ENCODE peak calls at places on chromosome 9, in nine cellular contexts. One of them, this sample, is unnamed.

GRCh38 chr9:93219692-93220091 is 35.8 kb downstream of the WNK2 start:
- DNase-seq in left lung: peak; percentile 21
- DNase-seq in astrocyte: no peak
- DNase-seq in mesenchymal stem cell: no peak
- DNase-seq in A549: no peak
- DNase-seq in endothelial cell of umbilical vein: no peak
- DNase-seq in cardiac muscle cell: no peak
- DNase-seq in mucosa of descending colon: peak; percentile 72
- DNase-seq in CD4-positive, CD25-positive, alpha-beta regulatory T cell: no peak
- DNase-seq in this sample: no peak

GRCh38 chr9:36207546-36208012 is 16.9 kb downstream of the CLTA start:
- DNase-seq in left lung: no peak
- DNase-seq in astrocyte: peak; percentile 49
- DNase-seq in mesenchymal stem cell: peak; percentile 25
- DNase-seq in A549: no peak
- DNase-seq in endothelial cell of umbilical vein: peak; percentile 71
- DNase-seq in cardiac muscle cell: peak; percentile 53
- DNase-seq in mucosa of descending colon: no peak
- DNase-seq in CD4-positive, CD25-positive, alpha-beta regulatory T cell: no peak
- DNase-seq in this sample: no peak

GRCh38 chr9:113587471-113588031 is 124.0 kb downstream of the RGS3 start:
- DNase-seq in left lung: peak; percentile 75
- DNase-seq in astrocyte: no peak
- DNase-seq in mesenchymal stem cell: peak; percentile 49
- DNase-seq in A549: no peak
- DNase-seq in endothelial cell of umbilical vein: peak; percentile 68
- DNase-seq in cardiac muscle cell: peak; percentile 61
- DNase-seq in mucosa of descending colon: peak; percentile 58
- DNase-seq in CD4-positive, CD25-positive, alpha-beta regulatory T cell: no peak
- DNase-seq in this sample: no peak

GRCh38 chr9:127783644-127784043 is 2.2 kb upstream of the CDK9 start:
- DNase-seq in left lung: no peak
- DNase-seq in astrocyte: no peak
- DNase-seq in mesenchymal stem cell: no peak
- DNase-seq in A549: no peak
- DNase-seq in endothelial cell of umbilical vein: no peak
- DNase-seq in cardiac muscle cell: no peak
- DNase-seq in mucosa of descending colon: no peak
- DNase-seq in CD4-positive, CD25-positive, alpha-beta regulatory T cell: no peak
- DNase-seq in this sample: no peak

GRCh38 chr9:78167356-78167755 is 68.5 kb upstream of the CEP78 start:
- DNase-seq in left lung: no peak
- DNase-seq in astrocyte: no peak
- DNase-seq in mesenchymal stem cell: no peak
- DNase-seq in A549: no peak
- DNase-seq in endothelial cell of umbilical vein: peak; percentile 86
- DNase-seq in cardiac muscle cell: no peak
- DNase-seq in mucosa of descending colon: no peak
- DNase-seq in CD4-positive, CD25-positive, alpha-beta regulatory T cell: no peak
- DNase-seq in this sample: no peak

GRCh38 chr9:75454043-75454442 is 365.7 kb downstream of the OSTF1 start:
- DNase-seq in left lung: peak; percentile 29
- DNase-seq in astrocyte: no peak
- DNase-seq in mesenchymal stem cell: no peak
- DNase-seq in A549: no peak
- DNase-seq in endothelial cell of umbilical vein: no peak
- DNase-seq in cardiac muscle cell: no peak
- DNase-seq in mucosa of descending colon: peak; percentile 46
- DNase-seq in CD4-positive, CD25-positive, alpha-beta regulatory T cell: no peak
- DNase-seq in this sample: no peak

GRCh38 chr9:34610434-34611206 is 1.3 kb downstream of the RPP25L start:
- DNase-seq in left lung: peak; percentile 79
- DNase-seq in astrocyte: no peak
- DNase-seq in mesenchymal stem cell: no peak
- DNase-seq in A549: no peak
- DNase-seq in endothelial cell of umbilical vein: no peak
- DNase-seq in cardiac muscle cell: no peak
- DNase-seq in mucosa of descending colon: peak; percentile 62
- DNase-seq in CD4-positive, CD25-positive, alpha-beta regulatory T cell: no peak
- DNase-seq in this sample: no peak

GRCh38 chr9:38249587-38250210 is 142.8 kb upstream of the ALDH1B1 start:
- DNase-seq in left lung: no peak
- DNase-seq in astrocyte: no peak
- DNase-seq in mesenchymal stem cell: no peak
- DNase-seq in A549: no peak
- DNase-seq in endothelial cell of umbilical vein: no peak
- DNase-seq in cardiac muscle cell: no peak
- DNase-seq in mucosa of descending colon: no peak
- DNase-seq in CD4-positive, CD25-positive, alpha-beta regulatory T cell: no peak
- DNase-seq in this sample: no peak

GRCh38 chr9:86181379-86182315 is 77.8 kb downstream of the C9orf153 start:
- DNase-seq in left lung: no peak
- DNase-seq in astrocyte: no peak
- DNase-seq in mesenchymal stem cell: no peak
- DNase-seq in A549: no peak
- DNase-seq in endothelial cell of umbilical vein: no peak
- DNase-seq in cardiac muscle cell: no peak
- DNase-seq in mucosa of descending colon: no peak
- DNase-seq in CD4-positive, CD25-positive, alpha-beta regulatory T cell: no peak
- DNase-seq in this sample: peak; percentile 63

GRCh38 chr9:84403288-84403687 is 62.7 kb upstream of the SLC28A3 start:
- DNase-seq in left lung: no peak
- DNase-seq in astrocyte: no peak
- DNase-seq in mesenchymal stem cell: no peak
- DNase-seq in A549: no peak
- DNase-seq in endothelial cell of umbilical vein: no peak
- DNase-seq in cardiac muscle cell: no peak
- DNase-seq in mucosa of descending colon: no peak
- DNase-seq in CD4-positive, CD25-positive, alpha-beta regulatory T cell: no peak
- DNase-seq in this sample: no peak

GRCh38 chr9:110432253-110432652 is 94.6 kb upstream of the TXNDC8 start:
- DNase-seq in left lung: no peak
- DNase-seq in astrocyte: peak; percentile 70
- DNase-seq in mesenchymal stem cell: peak; percentile 15
- DNase-seq in A549: no peak
- DNase-seq in endothelial cell of umbilical vein: no peak
- DNase-seq in cardiac muscle cell: peak; percentile 83
- DNase-seq in mucosa of descending colon: no peak
- DNase-seq in CD4-positive, CD25-positive, alpha-beta regulatory T cell: no peak
- DNase-seq in this sample: no peak

GRCh38 chr9:129626944-129627297 is 958 bp downstream of the NTMT1 start:
- DNase-seq in left lung: peak; percentile 22
- DNase-seq in astrocyte: peak; percentile 83
- DNase-seq in mesenchymal stem cell: peak; percentile 85
- DNase-seq in A549: no peak
- DNase-seq in endothelial cell of umbilical vein: peak; percentile 54
- DNase-seq in cardiac muscle cell: peak; percentile 82
- DNase-seq in mucosa of descending colon: no peak
- DNase-seq in CD4-positive, CD25-positive, alpha-beta regulatory T cell: peak; percentile 51
- DNase-seq in this sample: no peak

GRCh38 chr9:86734762-86735161 is 212.5 kb downstream of the GAS1 start:
- DNase-seq in left lung: no peak
- DNase-seq in astrocyte: peak; percentile 84
- DNase-seq in mesenchymal stem cell: no peak
- DNase-seq in A549: no peak
- DNase-seq in endothelial cell of umbilical vein: no peak
- DNase-seq in cardiac muscle cell: peak; percentile 80
- DNase-seq in mucosa of descending colon: no peak
- DNase-seq in CD4-positive, CD25-positive, alpha-beta regulatory T cell: no peak
- DNase-seq in this sample: no peak

GRCh38 chr9:137612741-137613142 is 6.1 kb upstream of the EHMT1 start:
- DNase-seq in left lung: no peak
- DNase-seq in astrocyte: no peak
- DNase-seq in mesenchymal stem cell: no peak
- DNase-seq in A549: no peak
- DNase-seq in endothelial cell of umbilical vein: no peak
- DNase-seq in cardiac muscle cell: no peak
- DNase-seq in mucosa of descending colon: no peak
- DNase-seq in CD4-positive, CD25-positive, alpha-beta regulatory T cell: no peak
- DNase-seq in this sample: no peak

GRCh38 chr9:137611623-137612609 is 6.4 kb downstream of the ARRDC1 start:
- DNase-seq in left lung: peak; percentile 93
- DNase-seq in astrocyte: peak; percentile 70
- DNase-seq in mesenchymal stem cell: peak; percentile 57
- DNase-seq in A549: peak; percentile 90
- DNase-seq in endothelial cell of umbilical vein: no peak
- DNase-seq in cardiac muscle cell: peak; percentile 57
- DNase-seq in mucosa of descending colon: peak; percentile 94
- DNase-seq in CD4-positive, CD25-positive, alpha-beta regulatory T cell: no peak
- DNase-seq in this sample: no peak

GRCh38 chr9:137613259-137613658 is 5.5 kb upstream of the EHMT1 start:
- DNase-seq in left lung: peak; percentile 44
- DNase-seq in astrocyte: no peak
- DNase-seq in mesenchymal stem cell: no peak
- DNase-seq in A549: no peak
- DNase-seq in endothelial cell of umbilical vein: no peak
- DNase-seq in cardiac muscle cell: no peak
- DNase-seq in mucosa of descending colon: no peak
- DNase-seq in CD4-positive, CD25-positive, alpha-beta regulatory T cell: no peak
- DNase-seq in this sample: no peak

GRCh38 chr9:137613738-137614523 is 4.9 kb upstream of the EHMT1 start:
- DNase-seq in left lung: peak; percentile 72
- DNase-seq in astrocyte: no peak
- DNase-seq in mesenchymal stem cell: no peak
- DNase-seq in A549: no peak
- DNase-seq in endothelial cell of umbilical vein: no peak
- DNase-seq in cardiac muscle cell: no peak
- DNase-seq in mucosa of descending colon: no peak
- DNase-seq in CD4-positive, CD25-positive, alpha-beta regulatory T cell: no peak
- DNase-seq in this sample: no peak

GRCh38 chr9:137610944-137611343 is 5.5 kb downstream of the ARRDC1 start:
- DNase-seq in left lung: no peak
- DNase-seq in astrocyte: no peak
- DNase-seq in mesenchymal stem cell: no peak
- DNase-seq in A549: no peak
- DNase-seq in endothelial cell of umbilical vein: no peak
- DNase-seq in cardiac muscle cell: no peak
- DNase-seq in mucosa of descending colon: no peak
- DNase-seq in CD4-positive, CD25-positive, alpha-beta regulatory T cell: no peak
- DNase-seq in this sample: no peak
- H3K4me1 ChIP-seq in left lung: peaks cover 88% of the 10 kb centered on the region
- H3K4me1 ChIP-seq in astrocyte: peaks cover 31% of the 10 kb centered on the region
- H3K4me1 ChIP-seq in mesenchymal stem cell: peaks cover 51% of the 10 kb centered on the region
- H3K4me1 ChIP-seq in A549: peaks cover 43% of the 10 kb centered on the region
- H3K4me1 ChIP-seq in endothelial cell of umbilical vein: peaks cover 11% of the 10 kb centered on the region
- H3K4me1 ChIP-seq in cardiac muscle cell: peaks cover 18% of the 10 kb centered on the region
- H3K4me1 ChIP-seq in mucosa of descending colon: peaks cover 46% of the 10 kb centered on the region
- H3K4me1 ChIP-seq in CD4-positive, CD25-positive, alpha-beta regulatory T cell: peaks cover 32% of the 10 kb centered on the region
- H3K4me1 ChIP-seq in this sample: peaks cover 45% of the 10 kb centered on the region

GRCh38 chr9:14323083-14323968 is 9.4 kb upstream of the NFIB start:
- DNase-seq in left lung: no peak
- DNase-seq in astrocyte: no peak
- DNase-seq in mesenchymal stem cell: peak; percentile 41
- DNase-seq in A549: no peak
- DNase-seq in endothelial cell of umbilical vein: peak; percentile 76
- DNase-seq in cardiac muscle cell: no peak
- DNase-seq in mucosa of descending colon: no peak
- DNase-seq in CD4-positive, CD25-positive, alpha-beta regulatory T cell: no peak
- DNase-seq in this sample: no peak
- H3K4me1 ChIP-seq in left lung: peaks cover 35% of the 10 kb centered on the region
- H3K4me1 ChIP-seq in astrocyte: peaks cover 20% of the 10 kb centered on the region
- H3K4me1 ChIP-seq in mesenchymal stem cell: peaks cover 3% of the 10 kb centered on the region
- H3K4me1 ChIP-seq in A549: peaks cover 46% of the 10 kb centered on the region
- H3K4me1 ChIP-seq in endothelial cell of umbilical vein: peaks cover 53% of the 10 kb centered on the region
- H3K4me1 ChIP-seq in cardiac muscle cell: peaks cover 3% of the 10 kb centered on the region
- H3K4me1 ChIP-seq in mucosa of descending colon: peaks cover 31% of the 10 kb centered on the region
- H3K4me1 ChIP-seq in CD4-positive, CD25-positive, alpha-beta regulatory T cell: peaks cover 4% of the 10 kb centered on the region
- H3K4me1 ChIP-seq in this sample: no peaks in the 10 kb centered on the region

GRCh38 chr9:120635011-120635410 is 55.0 kb upstream of the CDK5RAP2 start:
- DNase-seq in left lung: no peak
- DNase-seq in astrocyte: no peak
- DNase-seq in mesenchymal stem cell: no peak
- DNase-seq in A549: no peak
- DNase-seq in endothelial cell of umbilical vein: no peak
- DNase-seq in cardiac muscle cell: no peak
- DNase-seq in mucosa of descending colon: no peak
- DNase-seq in CD4-positive, CD25-positive, alpha-beta regulatory T cell: no peak
- DNase-seq in this sample: no peak
- H3K4me1 ChIP-seq in left lung: peaks cover 5% of the 10 kb centered on the region
- H3K4me1 ChIP-seq in astrocyte: no peaks in the 10 kb centered on the region
- H3K4me1 ChIP-seq in mesenchymal stem cell: no peaks in the 10 kb centered on the region
- H3K4me1 ChIP-seq in A549: peaks cover 47% of the 10 kb centered on the region
- H3K4me1 ChIP-seq in endothelial cell of umbilical vein: no peaks in the 10 kb centered on the region
- H3K4me1 ChIP-seq in cardiac muscle cell: no peaks in the 10 kb centered on the region
- H3K4me1 ChIP-seq in mucosa of descending colon: no peaks in the 10 kb centered on the region
- H3K4me1 ChIP-seq in CD4-positive, CD25-positive, alpha-beta regulatory T cell: no peaks in the 10 kb centered on the region
- H3K4me1 ChIP-seq in this sample: no peaks in the 10 kb centered on the region

DNA sequence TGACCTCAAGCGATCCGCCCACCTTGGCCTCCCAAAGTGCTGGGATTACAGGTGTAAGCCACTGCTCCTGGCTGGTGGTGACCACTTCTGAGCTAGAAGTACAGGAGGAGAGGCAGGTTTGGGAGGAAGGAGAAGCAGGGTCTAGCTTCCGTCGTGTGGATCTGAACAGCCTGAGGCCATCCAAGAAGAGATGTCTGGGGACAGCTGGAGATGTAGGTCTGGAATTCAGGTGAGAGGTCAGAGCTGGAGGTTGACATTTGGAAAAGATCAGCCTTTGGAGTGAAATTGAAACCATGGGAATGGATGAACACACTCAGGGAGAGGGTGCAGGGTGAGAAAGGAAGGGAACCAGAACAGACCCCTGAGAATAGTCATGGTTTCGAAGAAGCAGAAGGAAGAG is 33.2 kb upstream of the GGTA1 start:
- DNase-seq in left lung: no peak
- DNase-seq in astrocyte: no peak
- DNase-seq in mesenchymal stem cell: no peak
- DNase-seq in A549: no peak
- DNase-seq in endothelial cell of umbilical vein: no peak
- DNase-seq in cardiac muscle cell: no peak
- DNase-seq in mucosa of descending colon: no peak
- DNase-seq in CD4-positive, CD25-positive, alpha-beta regulatory T cell: no peak
- DNase-seq in this sample: no peak
- H3K4me1 ChIP-seq in left lung: peaks cover 11% of the 10 kb centered on the region
- H3K4me1 ChIP-seq in astrocyte: peaks cover 8% of the 10 kb centered on the region
- H3K4me1 ChIP-seq in mesenchymal stem cell: peaks cover 3% of the 10 kb centered on the region
- H3K4me1 ChIP-seq in A549: no peaks in the 10 kb centered on the region
- H3K4me1 ChIP-seq in endothelial cell of umbilical vein: no peaks in the 10 kb centered on the region
- H3K4me1 ChIP-seq in cardiac muscle cell: no peaks in the 10 kb centered on the region
- H3K4me1 ChIP-seq in mucosa of descending colon: no peaks in the 10 kb centered on the region
- H3K4me1 ChIP-seq in CD4-positive, CD25-positive, alpha-beta regulatory T cell: no peaks in the 10 kb centered on the region
- H3K4me1 ChIP-seq in this sample: peaks cover 9% of the 10 kb centered on the region

GRCh38 chr9:133137451-133138231 is 16.6 kb upstream of the RALGDS start:
- DNase-seq in left lung: no peak
- DNase-seq in astrocyte: no peak
- DNase-seq in mesenchymal stem cell: no peak
- DNase-seq in A549: no peak
- DNase-seq in endothelial cell of umbilical vein: no peak
- DNase-seq in cardiac muscle cell: no peak
- DNase-seq in mucosa of descending colon: no peak
- DNase-seq in CD4-positive, CD25-positive, alpha-beta regulatory T cell: peak; percentile 77
- DNase-seq in this sample: no peak
- H3K4me1 ChIP-seq in left lung: peaks cover 78% of the 10 kb centered on the region
- H3K4me1 ChIP-seq in astrocyte: peaks cover 34% of the 10 kb centered on the region
- H3K4me1 ChIP-seq in mesenchymal stem cell: peaks cover 50% of the 10 kb centered on the region
- H3K4me1 ChIP-seq in A549: peaks cover 54% of the 10 kb centered on the region
- H3K4me1 ChIP-seq in endothelial cell of umbilical vein: peaks cover 30% of the 10 kb centered on the region
- H3K4me1 ChIP-seq in cardiac muscle cell: peaks cover 17% of the 10 kb centered on the region
- H3K4me1 ChIP-seq in mucosa of descending colon: peaks cover 96% of the 10 kb centered on the region
- H3K4me1 ChIP-seq in CD4-positive, CD25-positive, alpha-beta regulatory T cell: peaks cover 85% of the 10 kb centered on the region
- H3K4me1 ChIP-seq in this sample: peaks cover 32% of the 10 kb centered on the region